ENCODE peak calls at places on chromosome 4, in five cellular contexts. One of them, this sample, is unnamed.
A peak's percentile ranks its signal among the peaks of the same experiment; 100 is the strongest.

GRCh38 chr4:44493924-44494323 is 45.3 kb upstream of the KCTD8 start:
- DNase-seq in right lobe of liver: no peak
- DNase-seq in breast epithelium: no peak
- DNase-seq in heart left ventricle: no peak
- DNase-seq in tibial nerve: no peak
- DNase-seq in this sample: no peak

GRCh38 chr4:8101213-8101781 is 57.3 kb downstream of the ABLIM2 start:
- DNase-seq in breast epithelium: peak; percentile 52
- DNase-seq in heart left ventricle: no peak
- DNase-seq in right lobe of liver: no peak
- DNase-seq in tibial nerve: peak; percentile 84
- DNase-seq in this sample: peak; percentile 80

GRCh38 chr4:122914938-122915337 is 7.5 kb downstream of the NUDT6 start:
- DNase-seq in heart left ventricle: no peak
- DNase-seq in tibial nerve: no peak
- DNase-seq in breast epithelium: no peak
- DNase-seq in right lobe of liver: no peak
- DNase-seq in this sample: no peak

GRCh38 chr4:6613676-6614651 is 26.5 kb upstream of the MRFAP1 start:
- DNase-seq in heart left ventricle: no peak
- DNase-seq in right lobe of liver: no peak
- DNase-seq in breast epithelium: no peak
- DNase-seq in tibial nerve: no peak
- DNase-seq in this sample: no peak

GRCh38 chr4:62482355-62482754 is 1282.2 kb downstream of the ADGRL3 start:
- DNase-seq in heart left ventricle: no peak
- DNase-seq in tibial nerve: no peak
- DNase-seq in right lobe of liver: no peak
- DNase-seq in breast epithelium: no peak
- DNase-seq in this sample: no peak

GRCh38 chr4:187236491-187236890 is 512.8 kb upstream of the FAT1 start:
- DNase-seq in tibial nerve: no peak
- DNase-seq in breast epithelium: no peak
- DNase-seq in right lobe of liver: no peak
- DNase-seq in heart left ventricle: no peak
- DNase-seq in this sample: no peak

GRCh38 chr4:163611784-163612445 is 117.4 kb downstream of the TMA16 start:
- DNase-seq in right lobe of liver: no peak
- DNase-seq in heart left ventricle: no peak
- DNase-seq in tibial nerve: no peak
- DNase-seq in breast epithelium: no peak
- DNase-seq in this sample: no peak

GRCh38 chr4:69910016-69910782 is 20.7 kb upstream of the CSN1S1 start:
- DNase-seq in right lobe of liver: no peak
- DNase-seq in breast epithelium: no peak
- DNase-seq in heart left ventricle: no peak
- DNase-seq in tibial nerve: no peak
- DNase-seq in this sample: no peak

GRCh38 chr4:33864290-33864859 is 2379.9 kb downstream of the ARAP2 start:
- DNase-seq in heart left ventricle: no peak
- DNase-seq in breast epithelium: no peak
- DNase-seq in right lobe of liver: no peak
- DNase-seq in tibial nerve: no peak
- DNase-seq in this sample: no peak

GRCh38 chr4:1080961-1081688 is 32.2 kb downstream of the RNF212 start:
- DNase-seq in breast epithelium: no peak
- DNase-seq in tibial nerve: no peak
- DNase-seq in right lobe of liver: peak; percentile 24
- DNase-seq in heart left ventricle: no peak
- DNase-seq in this sample: no peak

GRCh38 chr4:135838889-135839288 is 1637.3 kb upstream of the PABPC4L start:
- DNase-seq in tibial nerve: no peak
- DNase-seq in heart left ventricle: no peak
- DNase-seq in breast epithelium: no peak
- DNase-seq in right lobe of liver: no peak
- DNase-seq in this sample: no peak

GRCh38 chr4:52028970-52029369 is 8.8 kb upstream of the LRRC66 start:
- DNase-seq in tibial nerve: no peak
- DNase-seq in right lobe of liver: no peak
- DNase-seq in breast epithelium: no peak
- DNase-seq in heart left ventricle: no peak
- DNase-seq in this sample: no peak

GRCh38 chr4:107283587-107284559 is 247.8 kb upstream of the DKK2 start:
- DNase-seq in heart left ventricle: no peak
- DNase-seq in right lobe of liver: no peak
- DNase-seq in tibial nerve: peak; percentile 5
- DNase-seq in breast epithelium: no peak
- DNase-seq in this sample: no peak

GRCh38 chr4:123833156-123833555 is 436.6 kb downstream of the SPRY1 start:
- DNase-seq in right lobe of liver: no peak
- DNase-seq in heart left ventricle: no peak
- DNase-seq in tibial nerve: no peak
- DNase-seq in breast epithelium: no peak
- DNase-seq in this sample: no peak

GRCh38 chr4:148056879-148057278 is 325.0 kb downstream of the ARHGAP10 start:
- DNase-seq in tibial nerve: peak; percentile 54
- DNase-seq in right lobe of liver: peak; percentile 59
- DNase-seq in heart left ventricle: peak; percentile 63
- DNase-seq in breast epithelium: peak; percentile 23
- DNase-seq in this sample: peak; percentile 56

GRCh38 chr4:78652282-78652876 is 100.8 kb downstream of the ANXA3 start:
- DNase-seq in right lobe of liver: no peak
- DNase-seq in breast epithelium: peak; percentile 48
- DNase-seq in tibial nerve: peak; percentile 33
- DNase-seq in heart left ventricle: no peak
- DNase-seq in this sample: no peak

GRCh38 chr4:7557447-7557846 is 122.7 kb upstream of the PSAPL1 start:
- DNase-seq in heart left ventricle: no peak
- DNase-seq in right lobe of liver: no peak
- DNase-seq in tibial nerve: no peak
- DNase-seq in breast epithelium: no peak
- DNase-seq in this sample: no peak

GRCh38 chr4:5399790-5400421 is 308.5 kb downstream of the EVC2 start:
- DNase-seq in breast epithelium: no peak
- DNase-seq in heart left ventricle: no peak
- DNase-seq in tibial nerve: no peak
- DNase-seq in right lobe of liver: no peak
- DNase-seq in this sample: peak; percentile 22

GRCh38 chr4:174214102-174214878 is 69.2 kb downstream of the FBXO8 start:
- DNase-seq in heart left ventricle: peak; percentile 37
- DNase-seq in tibial nerve: no peak
- DNase-seq in breast epithelium: no peak
- DNase-seq in right lobe of liver: no peak
- DNase-seq in this sample: no peak

GRCh38 chr4:73417973-73418372 is 13.9 kb downstream of the ALB start:
- DNase-seq in heart left ventricle: no peak
- DNase-seq in tibial nerve: no peak
- DNase-seq in right lobe of liver: no peak
- DNase-seq in breast epithelium: no peak
- DNase-seq in this sample: no peak

GRCh38 chr4:140069068-140069467 is 84.9 kb downstream of the MAML3 start:
- DNase-seq in heart left ventricle: peak; percentile 56
- DNase-seq in right lobe of liver: no peak
- DNase-seq in breast epithelium: no peak
- DNase-seq in tibial nerve: no peak
- DNase-seq in this sample: no peak

GRCh38 chr4:81906905-81907304 is 435.2 kb upstream of the RASGEF1B start:
- DNase-seq in heart left ventricle: no peak
- DNase-seq in right lobe of liver: no peak
- DNase-seq in breast epithelium: no peak
- DNase-seq in tibial nerve: no peak
- DNase-seq in this sample: no peak

GRCh38 chr4:83757121-83757621 is 221.3 kb downstream of the GPAT3 start:
- DNase-seq in breast epithelium: no peak
- DNase-seq in heart left ventricle: no peak
- DNase-seq in tibial nerve: no peak
- DNase-seq in right lobe of liver: no peak
- DNase-seq in this sample: no peak

GRCh38 chr4:137367608-137368007 is 164.7 kb downstream of the PCDH18 start:
- DNase-seq in breast epithelium: no peak
- DNase-seq in right lobe of liver: no peak
- DNase-seq in tibial nerve: no peak
- DNase-seq in heart left ventricle: no peak
- DNase-seq in this sample: no peak

GRCh38 chr4:88866862-88867550 is 169.4 kb upstream of the NAP1L5 start:
- DNase-seq in heart left ventricle: no peak
- DNase-seq in tibial nerve: no peak
- DNase-seq in right lobe of liver: no peak
- DNase-seq in breast epithelium: no peak
- DNase-seq in this sample: no peak

GRCh38 chr4:84631573-84631972 is 48.6 kb downstream of the CDS1 start:
- DNase-seq in breast epithelium: no peak
- DNase-seq in right lobe of liver: no peak
- DNase-seq in tibial nerve: no peak
- DNase-seq in heart left ventricle: no peak
- DNase-seq in this sample: no peak

GRCh38 chr4:78774395-78774794 is 1.8 kb upstream of the BMP2K start:
- DNase-seq in tibial nerve: no peak
- DNase-seq in breast epithelium: no peak
- DNase-seq in right lobe of liver: no peak
- DNase-seq in heart left ventricle: no peak
- DNase-seq in this sample: no peak

GRCh38 chr4:2931765-2932560 is 31.2 kb downstream of the NOP14 start:
- DNase-seq in right lobe of liver: peak; percentile 65
- DNase-seq in tibial nerve: no peak
- DNase-seq in breast epithelium: no peak
- DNase-seq in heart left ventricle: peak; percentile 81
- DNase-seq in this sample: no peak

GRCh38 chr4:119105605-119106004 is 30.0 kb upstream of the MYOZ2 start:
- DNase-seq in tibial nerve: no peak
- DNase-seq in breast epithelium: no peak
- DNase-seq in right lobe of liver: no peak
- DNase-seq in heart left ventricle: no peak
- DNase-seq in this sample: no peak

GRCh38 chr4:93416337-93417102 is 412.0 kb upstream of the ATOH1 start:
- DNase-seq in right lobe of liver: no peak
- DNase-seq in breast epithelium: no peak
- DNase-seq in tibial nerve: no peak
- DNase-seq in heart left ventricle: no peak
- DNase-seq in this sample: no peak

GRCh38 chr4:47075241-47075640 is 43.9 kb downstream of the GABRB1 start:
- DNase-seq in heart left ventricle: no peak
- DNase-seq in tibial nerve: no peak
- DNase-seq in breast epithelium: no peak
- DNase-seq in right lobe of liver: no peak
- DNase-seq in this sample: no peak

GRCh38 chr4:40099010-40099409 is 42.4 kb downstream of the N4BP2 start:
- DNase-seq in breast epithelium: no peak
- DNase-seq in right lobe of liver: no peak
- DNase-seq in tibial nerve: no peak
- DNase-seq in heart left ventricle: no peak
- DNase-seq in this sample: no peak

GRCh38 chr4:42541647-42542046 is 115.3 kb downstream of the ATP8A1 start:
- DNase-seq in breast epithelium: no peak
- DNase-seq in tibial nerve: no peak
- DNase-seq in heart left ventricle: no peak
- DNase-seq in right lobe of liver: no peak
- DNase-seq in this sample: no peak

GRCh38 chr4:113707013-113707412 is 54.5 kb downstream of the CAMK2D start:
- DNase-seq in breast epithelium: no peak
- DNase-seq in right lobe of liver: no peak
- DNase-seq in tibial nerve: no peak
- DNase-seq in heart left ventricle: no peak
- DNase-seq in this sample: no peak

GRCh38 chr4:124092101-124093057 is 620.2 kb downstream of the ANKRD50 start:
- DNase-seq in tibial nerve: peak; percentile 47
- DNase-seq in breast epithelium: no peak
- DNase-seq in heart left ventricle: no peak
- DNase-seq in right lobe of liver: no peak
- DNase-seq in this sample: no peak

GRCh38 chr4:159221280-159221679 is 118.4 kb downstream of the RAPGEF2 start:
- DNase-seq in right lobe of liver: no peak
- DNase-seq in tibial nerve: no peak
- DNase-seq in breast epithelium: no peak
- DNase-seq in heart left ventricle: no peak
- DNase-seq in this sample: no peak
- H3K27ac ChIP-seq in right lobe of liver: no peak overlapping the region
- H3K27ac ChIP-seq in tibial nerve: no peak overlapping the region
- H3K27ac ChIP-seq in breast epithelium: no peak overlapping the region
- H3K27ac ChIP-seq in heart left ventricle: no peak overlapping the region
- H3K27ac ChIP-seq in this sample: no peak overlapping the region

DNA sequence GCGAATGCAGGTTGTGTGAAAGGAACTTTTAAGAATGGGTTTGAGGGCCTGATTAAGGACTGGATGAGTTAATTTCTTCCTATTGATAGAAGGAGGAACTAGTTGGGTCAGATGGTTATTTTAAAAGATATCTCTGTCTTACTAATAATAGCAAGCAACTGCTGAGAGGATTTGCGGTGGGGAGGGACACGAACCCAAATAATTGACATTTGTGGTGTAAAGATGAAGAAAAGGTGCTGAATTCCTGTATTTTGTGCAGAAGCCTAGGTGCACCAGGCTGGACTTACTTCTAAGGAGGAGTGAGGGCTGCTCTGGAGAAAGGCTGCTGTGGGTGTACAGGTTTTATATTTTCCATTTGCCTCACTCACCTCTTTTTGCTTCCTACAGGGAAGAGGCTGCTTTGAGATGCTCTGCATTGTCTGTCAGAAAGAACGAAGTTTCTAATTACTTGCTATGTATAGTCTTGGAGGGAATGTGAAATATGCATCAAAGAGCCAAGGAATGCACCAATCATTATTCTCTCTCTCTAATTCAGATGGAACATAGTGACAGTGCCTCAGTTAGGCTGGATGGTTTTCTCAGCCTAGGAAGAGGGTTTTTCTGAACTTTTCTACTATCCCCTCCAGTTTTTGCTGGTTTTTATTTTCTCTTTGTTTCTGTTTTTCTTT is 106.9 kb upstream of the SLC4A4 start:
- DNase-seq in breast epithelium: no peak
- DNase-seq in tibial nerve: no peak
- DNase-seq in heart left ventricle: no peak
- DNase-seq in right lobe of liver: no peak
- DNase-seq in this sample: no peak
- TF ChIP-seq POLR2A in breast epithelium: no peak
- TF ChIP-seq POLR2A in tibial nerve: no peak
- TF ChIP-seq POLR2A in heart left ventricle: no peak
- TF ChIP-seq POLR2A in right lobe of liver: no peak
- TF ChIP-seq POLR2A in this sample: no peak

DNA sequence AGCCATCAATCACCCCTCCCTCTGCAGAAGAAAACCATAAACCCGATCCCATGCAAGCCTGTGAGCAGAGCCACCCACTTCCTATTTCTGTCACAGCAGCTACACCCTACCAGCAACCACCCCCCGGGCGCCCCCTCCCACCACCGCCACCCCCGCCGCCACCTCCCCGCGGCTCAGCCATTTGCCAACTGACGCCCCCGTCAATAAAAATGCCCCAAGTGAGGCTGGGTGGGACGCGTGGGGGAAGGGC is 1.1 kb downstream of the PPP3CA start:
- DNase-seq in breast epithelium: peak; percentile 23
- DNase-seq in heart left ventricle: no peak
- DNase-seq in tibial nerve: no peak
- DNase-seq in right lobe of liver: no peak
- DNase-seq in this sample: peak; percentile 58
- H3K4me1 ChIP-seq in breast epithelium: peaks cover 4% of the 10 kb centered on the region
- H3K4me1 ChIP-seq in heart left ventricle: no peaks in the 10 kb centered on the region
- H3K4me1 ChIP-seq in tibial nerve: peaks cover 58% of the 10 kb centered on the region
- H3K4me1 ChIP-seq in right lobe of liver: no peaks in the 10 kb centered on the region
- H3K4me1 ChIP-seq in this sample: peaks cover 25% of the 10 kb centered on the region

GRCh38 chr4:181976743-181977142 is 266.5 kb upstream of the TENM3 start:
- DNase-seq in right lobe of liver: no peak
- DNase-seq in heart left ventricle: no peak
- DNase-seq in breast epithelium: no peak
- DNase-seq in tibial nerve: no peak
- DNase-seq in this sample: no peak
- H3K27ac ChIP-seq in right lobe of liver: no peak overlapping the region
- H3K27ac ChIP-seq in heart left ventricle: no peak overlapping the region
- H3K27ac ChIP-seq in breast epithelium: no peak overlapping the region
- H3K27ac ChIP-seq in tibial nerve: no peak overlapping the region
- H3K27ac ChIP-seq in this sample: no peak overlapping the region